ENCODE peak calls at places on chromosome 19, in seven cellular contexts. One of them, this sample, is unnamed.

GRCh38 chr19:3313199-3313575 is 53.2 kb upstream of the NFIC start:
- DNase-seq in endothelial cell: no peak
- DNase-seq in C1 segment of cervical spinal cord: no peak
- DNase-seq in progenitor cell of endocrine pancreas: no peak
- DNase-seq in mucosa of gallbladder: no peak
- DNase-seq in mesothelial cell of epicardium: no peak
- DNase-seq in T-helper 17 cell: no peak
- DNase-seq in this sample: no peak

GRCh38 chr19:49017666-49018351 is 918 bp upstream of the LHB start:
- DNase-seq in endothelial cell: peak
- DNase-seq in C1 segment of cervical spinal cord: no peak
- DNase-seq in progenitor cell of endocrine pancreas: peak
- DNase-seq in mucosa of gallbladder: no peak
- DNase-seq in mesothelial cell of epicardium: peak
- DNase-seq in T-helper 17 cell: peak
- DNase-seq in this sample: no peak

GRCh38 chr19:7751157-7751783 is 3.9 kb upstream of the CD209 start:
- DNase-seq in endothelial cell: no peak
- DNase-seq in C1 segment of cervical spinal cord: no peak
- DNase-seq in progenitor cell of endocrine pancreas: no peak
- DNase-seq in mucosa of gallbladder: no peak
- DNase-seq in mesothelial cell of epicardium: no peak
- DNase-seq in T-helper 17 cell: no peak
- DNase-seq in this sample: no peak

GRCh38 chr19:9523885-9524474 is 14.5 kb downstream of the ZNF426 start:
- DNase-seq in endothelial cell: no peak
- DNase-seq in C1 segment of cervical spinal cord: no peak
- DNase-seq in progenitor cell of endocrine pancreas: no peak
- DNase-seq in mucosa of gallbladder: no peak
- DNase-seq in mesothelial cell of epicardium: no peak
- DNase-seq in T-helper 17 cell: no peak
- DNase-seq in this sample: no peak

GRCh38 chr19:1872807-1873523 is 9.6 kb upstream of the KLF16 start:
- DNase-seq in endothelial cell: no peak
- DNase-seq in C1 segment of cervical spinal cord: no peak
- DNase-seq in progenitor cell of endocrine pancreas: no peak
- DNase-seq in mucosa of gallbladder: no peak
- DNase-seq in mesothelial cell of epicardium: no peak
- DNase-seq in T-helper 17 cell: no peak
- DNase-seq in this sample: no peak

GRCh38 chr19:47729799-47730520 is 15.4 kb upstream of the NOP53 start:
- DNase-seq in endothelial cell: peak
- DNase-seq in C1 segment of cervical spinal cord: no peak
- DNase-seq in progenitor cell of endocrine pancreas: peak
- DNase-seq in mucosa of gallbladder: peak
- DNase-seq in mesothelial cell of epicardium: no peak
- DNase-seq in T-helper 17 cell: no peak
- DNase-seq in this sample: no peak

GRCh38 chr19:30303131-30303654 is 69.0 kb upstream of the ZNF536 start:
- DNase-seq in endothelial cell: no peak
- DNase-seq in C1 segment of cervical spinal cord: no peak
- DNase-seq in progenitor cell of endocrine pancreas: no peak
- DNase-seq in mucosa of gallbladder: no peak
- DNase-seq in mesothelial cell of epicardium: no peak
- DNase-seq in T-helper 17 cell: no peak
- DNase-seq in this sample: no peak

GRCh38 chr19:35959040-35959967 is 23.1 kb downstream of the LRFN3 start:
- DNase-seq in endothelial cell: peak
- DNase-seq in C1 segment of cervical spinal cord: no peak
- DNase-seq in progenitor cell of endocrine pancreas: no peak
- DNase-seq in mucosa of gallbladder: peak
- DNase-seq in mesothelial cell of epicardium: no peak
- DNase-seq in T-helper 17 cell: peak
- DNase-seq in this sample: no peak

GRCh38 chr19:35845215-35846037 is 6.9 kb downstream of the NPHS1 start:
- DNase-seq in endothelial cell: no peak
- DNase-seq in C1 segment of cervical spinal cord: no peak
- DNase-seq in progenitor cell of endocrine pancreas: no peak
- DNase-seq in mucosa of gallbladder: no peak
- DNase-seq in mesothelial cell of epicardium: no peak
- DNase-seq in T-helper 17 cell: no peak
- DNase-seq in this sample: no peak

GRCh38 chr19:42115219-42115618 is 17.0 kb downstream of the POU2F2 start:
- DNase-seq in endothelial cell: no peak
- DNase-seq in C1 segment of cervical spinal cord: no peak
- DNase-seq in progenitor cell of endocrine pancreas: no peak
- DNase-seq in mucosa of gallbladder: no peak
- DNase-seq in mesothelial cell of epicardium: no peak
- DNase-seq in T-helper 17 cell: no peak
- DNase-seq in this sample: no peak

GRCh38 chr19:47003611-47003935 is 16.1 kb upstream of the NPAS1 start:
- DNase-seq in endothelial cell: no peak
- DNase-seq in C1 segment of cervical spinal cord: no peak
- DNase-seq in progenitor cell of endocrine pancreas: no peak
- DNase-seq in mucosa of gallbladder: no peak
- DNase-seq in mesothelial cell of epicardium: no peak
- DNase-seq in T-helper 17 cell: no peak
- DNase-seq in this sample: no peak

GRCh38 chr19:35117017-35117570 is 1.5 kb downstream of the FXYD3 start:
- DNase-seq in endothelial cell: no peak
- DNase-seq in C1 segment of cervical spinal cord: no peak
- DNase-seq in progenitor cell of endocrine pancreas: no peak
- DNase-seq in mucosa of gallbladder: no peak
- DNase-seq in mesothelial cell of epicardium: no peak
- DNase-seq in T-helper 17 cell: no peak
- DNase-seq in this sample: no peak

GRCh38 chr19:2983351-2984195 is 6.2 kb downstream of the TLE6 start:
- DNase-seq in endothelial cell: peak
- DNase-seq in C1 segment of cervical spinal cord: no peak
- DNase-seq in progenitor cell of endocrine pancreas: peak
- DNase-seq in mucosa of gallbladder: no peak
- DNase-seq in mesothelial cell of epicardium: peak
- DNase-seq in T-helper 17 cell: no peak
- DNase-seq in this sample: peak

GRCh38 chr19:32748497-32748896 is 28.9 kb downstream of the TDRD12 start:
- DNase-seq in endothelial cell: no peak
- DNase-seq in C1 segment of cervical spinal cord: no peak
- DNase-seq in progenitor cell of endocrine pancreas: no peak
- DNase-seq in mucosa of gallbladder: no peak
- DNase-seq in mesothelial cell of epicardium: no peak
- DNase-seq in T-helper 17 cell: no peak
- DNase-seq in this sample: no peak

GRCh38 chr19:32387701-32388392 is 17.7 kb upstream of the DPY19L3 start:
- DNase-seq in endothelial cell: no peak
- DNase-seq in C1 segment of cervical spinal cord: no peak
- DNase-seq in progenitor cell of endocrine pancreas: no peak
- DNase-seq in mucosa of gallbladder: no peak
- DNase-seq in mesothelial cell of epicardium: no peak
- DNase-seq in T-helper 17 cell: no peak
- DNase-seq in this sample: no peak

GRCh38 chr19:41457241-41457640 is 14.3 kb downstream of the ERICH4 start:
- DNase-seq in endothelial cell: no peak
- DNase-seq in C1 segment of cervical spinal cord: no peak
- DNase-seq in progenitor cell of endocrine pancreas: no peak
- DNase-seq in mucosa of gallbladder: no peak
- DNase-seq in mesothelial cell of epicardium: no peak
- DNase-seq in T-helper 17 cell: no peak
- DNase-seq in this sample: no peak

GRCh38 chr19:1299822-1300221 is 14.1 kb downstream of the EFNA2 start:
- DNase-seq in endothelial cell: no peak
- DNase-seq in C1 segment of cervical spinal cord: no peak
- DNase-seq in progenitor cell of endocrine pancreas: no peak
- DNase-seq in mucosa of gallbladder: no peak
- DNase-seq in mesothelial cell of epicardium: no peak
- DNase-seq in T-helper 17 cell: no peak
- DNase-seq in this sample: no peak

GRCh38 chr19:4297901-4298771 is 4.1 kb downstream of the TMIGD2 start:
- DNase-seq in endothelial cell: no peak
- DNase-seq in C1 segment of cervical spinal cord: no peak
- DNase-seq in progenitor cell of endocrine pancreas: no peak
- DNase-seq in mucosa of gallbladder: no peak
- DNase-seq in mesothelial cell of epicardium: no peak
- DNase-seq in T-helper 17 cell: no peak
- DNase-seq in this sample: no peak

GRCh38 chr19:615619-616018 is 17.7 kb downstream of the POLRMT start:
- DNase-seq in endothelial cell: no peak
- DNase-seq in C1 segment of cervical spinal cord: no peak
- DNase-seq in progenitor cell of endocrine pancreas: no peak
- DNase-seq in mucosa of gallbladder: no peak
- DNase-seq in mesothelial cell of epicardium: no peak
- DNase-seq in T-helper 17 cell: no peak
- DNase-seq in this sample: no peak

GRCh38 chr19:34332027-34332786 is 32.8 kb upstream of the GPI start:
- DNase-seq in endothelial cell: peak
- DNase-seq in C1 segment of cervical spinal cord: no peak
- DNase-seq in progenitor cell of endocrine pancreas: no peak
- DNase-seq in mucosa of gallbladder: no peak
- DNase-seq in mesothelial cell of epicardium: no peak
- DNase-seq in T-helper 17 cell: no peak
- DNase-seq in this sample: no peak

GRCh38 chr19:34962281-34962944 is 1.6 kb downstream of the ZNF792 start:
- DNase-seq in endothelial cell: peak
- DNase-seq in C1 segment of cervical spinal cord: no peak
- DNase-seq in progenitor cell of endocrine pancreas: no peak
- DNase-seq in mucosa of gallbladder: peak
- DNase-seq in mesothelial cell of epicardium: no peak
- DNase-seq in T-helper 17 cell: no peak
- DNase-seq in this sample: no peak

GRCh38 chr19:38376576-38376975 is 2.2 kb downstream of the PSMD8 start:
- DNase-seq in endothelial cell: no peak
- DNase-seq in C1 segment of cervical spinal cord: no peak
- DNase-seq in progenitor cell of endocrine pancreas: no peak
- DNase-seq in mucosa of gallbladder: no peak
- DNase-seq in mesothelial cell of epicardium: no peak
- DNase-seq in T-helper 17 cell: no peak
- DNase-seq in this sample: no peak

GRCh38 chr19:18387395-18387794 is 1.4 kb downstream of the GDF15 start:
- DNase-seq in endothelial cell: no peak
- DNase-seq in C1 segment of cervical spinal cord: no peak
- DNase-seq in progenitor cell of endocrine pancreas: no peak
- DNase-seq in mucosa of gallbladder: no peak
- DNase-seq in mesothelial cell of epicardium: no peak
- DNase-seq in T-helper 17 cell: no peak
- DNase-seq in this sample: no peak

GRCh38 chr19:33047422-33047821 is 17.3 kb downstream of the RHPN2 start:
- DNase-seq in endothelial cell: no peak
- DNase-seq in C1 segment of cervical spinal cord: no peak
- DNase-seq in progenitor cell of endocrine pancreas: peak
- DNase-seq in mucosa of gallbladder: peak
- DNase-seq in mesothelial cell of epicardium: peak
- DNase-seq in T-helper 17 cell: no peak
- DNase-seq in this sample: peak

GRCh38 chr19:38139122-38139521 is 84.9 kb downstream of the DPF1 start:
- DNase-seq in endothelial cell: no peak
- DNase-seq in C1 segment of cervical spinal cord: no peak
- DNase-seq in progenitor cell of endocrine pancreas: no peak
- DNase-seq in mucosa of gallbladder: no peak
- DNase-seq in mesothelial cell of epicardium: no peak
- DNase-seq in T-helper 17 cell: no peak
- DNase-seq in this sample: no peak

GRCh38 chr19:35109395-35110112 is 6.1 kb upstream of the FXYD3 start:
- DNase-seq in endothelial cell: no peak
- DNase-seq in C1 segment of cervical spinal cord: peak
- DNase-seq in progenitor cell of endocrine pancreas: no peak
- DNase-seq in mucosa of gallbladder: no peak
- DNase-seq in mesothelial cell of epicardium: no peak
- DNase-seq in T-helper 17 cell: no peak
- DNase-seq in this sample: no peak

GRCh38 chr19:33311326-33311682 is 9.0 kb upstream of the CEBPA start:
- DNase-seq in endothelial cell: no peak
- DNase-seq in C1 segment of cervical spinal cord: no peak
- DNase-seq in progenitor cell of endocrine pancreas: no peak
- DNase-seq in mucosa of gallbladder: no peak
- DNase-seq in mesothelial cell of epicardium: no peak
- DNase-seq in T-helper 17 cell: no peak
- DNase-seq in this sample: no peak

GRCh38 chr19:5961969-5962945 is 15.7 kb downstream of the RANBP3 start:
- DNase-seq in endothelial cell: peak
- DNase-seq in C1 segment of cervical spinal cord: no peak
- DNase-seq in progenitor cell of endocrine pancreas: peak
- DNase-seq in mucosa of gallbladder: peak
- DNase-seq in mesothelial cell of epicardium: no peak
- DNase-seq in T-helper 17 cell: peak
- DNase-seq in this sample: no peak

GRCh38 chr19:13764101-13764807 is at the start of gene MRI1:
- DNase-seq in endothelial cell: peak
- DNase-seq in C1 segment of cervical spinal cord: peak
- DNase-seq in progenitor cell of endocrine pancreas: peak
- DNase-seq in mucosa of gallbladder: peak
- DNase-seq in mesothelial cell of epicardium: no peak
- DNase-seq in T-helper 17 cell: peak
- DNase-seq in this sample: no peak

GRCh38 chr19:11238781-11239376 is 540 bp upstream of the ANGPTL8 start:
- DNase-seq in endothelial cell: no peak
- DNase-seq in C1 segment of cervical spinal cord: no peak
- DNase-seq in progenitor cell of endocrine pancreas: no peak
- DNase-seq in mucosa of gallbladder: no peak
- DNase-seq in mesothelial cell of epicardium: no peak
- DNase-seq in T-helper 17 cell: no peak
- DNase-seq in this sample: no peak

GRCh38 chr19:17347361-17347760 is 10.0 kb downstream of the GTPBP3 start:
- DNase-seq in endothelial cell: no peak
- DNase-seq in C1 segment of cervical spinal cord: no peak
- DNase-seq in progenitor cell of endocrine pancreas: no peak
- DNase-seq in mucosa of gallbladder: no peak
- DNase-seq in mesothelial cell of epicardium: no peak
- DNase-seq in T-helper 17 cell: no peak
- DNase-seq in this sample: no peak

GRCh38 chr19:17519967-17520366 is 8.5 kb downstream of the PGLS start:
- DNase-seq in endothelial cell: no peak
- DNase-seq in C1 segment of cervical spinal cord: no peak
- DNase-seq in progenitor cell of endocrine pancreas: no peak
- DNase-seq in mucosa of gallbladder: no peak
- DNase-seq in mesothelial cell of epicardium: no peak
- DNase-seq in T-helper 17 cell: no peak
- DNase-seq in this sample: no peak

GRCh38 chr19:18675779-18676178 is 7.7 kb upstream of the CRTC1 start:
- DNase-seq in endothelial cell: peak
- DNase-seq in C1 segment of cervical spinal cord: no peak
- DNase-seq in progenitor cell of endocrine pancreas: no peak
- DNase-seq in mucosa of gallbladder: no peak
- DNase-seq in mesothelial cell of epicardium: no peak
- DNase-seq in T-helper 17 cell: no peak
- DNase-seq in this sample: peak

GRCh38 chr19:23403024-23403423 is 7.8 kb upstream of the ZNF91 start:
- DNase-seq in endothelial cell: no peak
- DNase-seq in C1 segment of cervical spinal cord: no peak
- DNase-seq in progenitor cell of endocrine pancreas: no peak
- DNase-seq in mucosa of gallbladder: no peak
- DNase-seq in mesothelial cell of epicardium: no peak
- DNase-seq in T-helper 17 cell: no peak
- DNase-seq in this sample: no peak

GRCh38 chr19:35856546-35857149 is at the start of gene KIRREL2:
- DNase-seq in endothelial cell: peak
- DNase-seq in C1 segment of cervical spinal cord: no peak
- DNase-seq in progenitor cell of endocrine pancreas: peak
- DNase-seq in mucosa of gallbladder: no peak
- DNase-seq in mesothelial cell of epicardium: no peak
- DNase-seq in T-helper 17 cell: no peak
- DNase-seq in this sample: no peak

GRCh38 chr19:3448616-3449334 is 31.6 kb downstream of the SMIM24 start:
- DNase-seq in endothelial cell: no peak
- DNase-seq in C1 segment of cervical spinal cord: no peak
- DNase-seq in progenitor cell of endocrine pancreas: no peak
- DNase-seq in mucosa of gallbladder: no peak
- DNase-seq in mesothelial cell of epicardium: no peak
- DNase-seq in T-helper 17 cell: no peak
- DNase-seq in this sample: no peak

GRCh38 chr19:3162418-3163229 is 15.9 kb upstream of the S1PR4 start:
- DNase-seq in endothelial cell: no peak
- DNase-seq in C1 segment of cervical spinal cord: no peak
- DNase-seq in progenitor cell of endocrine pancreas: no peak
- DNase-seq in mucosa of gallbladder: no peak
- DNase-seq in mesothelial cell of epicardium: no peak
- DNase-seq in T-helper 17 cell: no peak
- DNase-seq in this sample: no peak

GRCh38 chr19:43901395-43902390 is 33.4 kb downstream of the ZNF45 start:
- DNase-seq in endothelial cell: peak
- DNase-seq in C1 segment of cervical spinal cord: peak
- DNase-seq in progenitor cell of endocrine pancreas: peak
- DNase-seq in mucosa of gallbladder: peak
- DNase-seq in mesothelial cell of epicardium: peak
- DNase-seq in T-helper 17 cell: peak
- DNase-seq in this sample: peak

This sample was measured in iPS DF 19.7.